ENCODE peak calls at places on chromosomes 5 and 9, in five cellular contexts. A, G, N, D and J are unnamed samples.

GRCh38 chr9:116342941-116343340 is 189.3 kb downstream of the PAPPA start:
- DNase-seq in D (no peak), N (no peak), A (no peak), G (no peak), J (no peak)

GRCh38 chr5:109743041-109743531 is 53.4 kb downstream of the MAN2A1 start:
- DNase-seq in N (no peak), D (no peak), A (no peak), G (no peak), J (no peak)

GRCh38 chr5:159426694-159427093 is 96.4 kb upstream of the IL12B start:
- DNase-seq in N (no peak), G (no peak), D (peak; percentile 34), A (no peak), J (no peak)

GRCh38 chr5:177006265-177006972 is at the start of gene UIMC1:
- DNase-seq in N (peak; percentile 93), D (peak; percentile 98), G (peak; percentile 88), A (peak; percentile 95), J (peak; percentile 91)

GRCh38 chr5:157273131-157273556 is 7.2 kb downstream of the CYFIP2 start:
- DNase-seq in A (no peak), D (peak; percentile 87), G (no peak), N (no peak), J (no peak)

GRCh38 chr5:56175465-56175864 is 57.7 kb downstream of the ANKRD55 start:
- DNase-seq in A (no peak), D (no peak), G (peak; percentile 75), N (peak; percentile 95), J (no peak)

GRCh38 chr5:16673241-16673998 is 56.6 kb upstream of the RETREG1 start:
- DNase-seq in A (no peak), D (no peak), G (no peak), N (peak; percentile 24), J (no peak)

GRCh38 chr5:131082034-131082550 is 83.0 kb downstream of the HINT1 start:
- DNase-seq in D (no peak), G (no peak), A (no peak), N (peak; percentile 12), J (no peak)

GRCh38 chr5:126516133-126516532 is 78.9 kb downstream of the ALDH7A1 start:
- DNase-seq in G (no peak), D (no peak), N (no peak), A (no peak), J (no peak)

GRCh38 chr5:61496406-61497307 is 164.6 kb downstream of the ZSWIM6 start:
- DNase-seq in N (peak; percentile 22), D (no peak), G (no peak), A (no peak), J (no peak)

GRCh38 chr9:129386812-129387177 is 208.7 kb upstream of the IER5L start:
- DNase-seq in A (no peak), D (no peak), G (no peak), N (no peak), J (no peak)

GRCh38 chr5:141947366-141947765 is 10.6 kb downstream of the PCDH12 start:
- DNase-seq in G (no peak), N (no peak), A (no peak), D (no peak), J (no peak)

GRCh38 chr5:128158342-128158741 is 74.8 kb downstream of the SLC12A2 start:
- DNase-seq in D (no peak), G (no peak), A (no peak), N (no peak), J (no peak)

GRCh38 chr5:173327948-173328895 is at the start of gene STC2:
- DNase-seq in N (peak; percentile 89), A (peak; percentile 91), D (peak; percentile 90), G (no peak), J (peak; percentile 92)

GRCh38 chr5:141618030-141618803 is 583 bp downstream of the DIAPH1 start:
- DNase-seq in A (peak; percentile 62), G (peak; percentile 35), D (peak; percentile 64), N (no peak), J (no peak)

GRCh38 chr5:509632-510185 is 14.5 kb downstream of the SLC9A3 start:
- DNase-seq in G (no peak), N (no peak), A (no peak), D (no peak), J (no peak)

GRCh38 chr5:179668404-179668803 is 12.4 kb downstream of the CBY3 start:
- DNase-seq in N (peak; percentile 66), D (peak; percentile 69), A (no peak), G (no peak), J (peak; percentile 50)

GRCh38 chr5:142034994-142035393 is 22.2 kb upstream of the GNPDA1 start:
- DNase-seq in D (no peak), A (no peak), G (no peak), N (no peak), J (no peak)

GRCh38 chr9:98135938-98136337 is 16.9 kb upstream of the TRIM14 start:
- DNase-seq in D (no peak), N (no peak), G (no peak), A (no peak), J (no peak)

GRCh38 chr5:25754895-25755294 is 1110.1 kb upstream of the CDH10 start:
- DNase-seq in G (no peak), N (no peak), D (peak; percentile 1), A (no peak), J (no peak)

GRCh38 chr5:104421431-104421830 is 858.8 kb upstream of the NUDT12 start:
- DNase-seq in G (no peak), D (no peak), A (no peak), N (peak; percentile 0), J (no peak)
- TF ChIP-seq CTCF in G (no peak), D (no peak), A (no peak), N (no peak), J (no peak)

GRCh38 chr9:120030847-120031246 is 549.1 kb downstream of the CDK5RAP2 start:
- DNase-seq in D (no peak), N (no peak), A (no peak), G (no peak), J (no peak)

GRCh38 chr9:120038342-120038741 is 541.6 kb downstream of the CDK5RAP2 start:
- DNase-seq in A (peak; percentile 39), G (no peak), D (no peak), N (no peak), J (no peak)

GRCh38 chr9:120032639-120033038 is 547.3 kb downstream of the CDK5RAP2 start:
- DNase-seq in A (no peak), G (no peak), N (no peak), D (no peak), J (no peak)
- TF ChIP-seq CTCF in A (no peak), G (no peak), N (no peak), D (no peak), J (peak; percentile 30)

GRCh38 chr5:129460121-129460950 is at the start of gene ADAMTS19:
- DNase-seq in A (peak; percentile 28), D (no peak), G (peak; percentile 43), N (peak; percentile 60), J (peak; percentile 65)
- TF ChIP-seq CTCF in A (no peak), D (no peak), G (peak; percentile 21), N (no peak), J (no peak)

DNA sequence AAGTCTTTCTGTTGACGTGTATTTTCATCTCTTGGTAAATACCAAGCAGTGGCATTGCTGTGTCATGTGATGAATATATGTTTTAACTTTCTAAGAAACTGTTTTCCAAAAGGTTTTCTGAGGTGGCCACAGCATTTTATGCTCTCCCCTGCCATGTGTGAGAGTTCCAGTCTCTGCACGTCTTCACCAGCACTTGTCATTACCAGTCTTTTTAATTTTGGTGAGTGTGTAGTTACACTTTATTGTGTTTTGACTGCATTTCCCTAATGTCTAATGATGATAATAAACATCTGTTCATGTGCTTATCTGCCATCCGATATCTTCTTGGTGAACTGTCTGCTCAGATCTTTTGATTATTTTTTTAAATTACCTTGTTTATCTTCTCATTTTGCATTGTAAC is 27.4 kb upstream of the GADD45G start:
- DNase-seq in A (no peak), N (no peak), D (no peak), G (no peak), J (no peak)
- TF ChIP-seq CTCF in A (no peak), N (no peak), D (no peak), G (no peak), J (no peak)

DNA sequence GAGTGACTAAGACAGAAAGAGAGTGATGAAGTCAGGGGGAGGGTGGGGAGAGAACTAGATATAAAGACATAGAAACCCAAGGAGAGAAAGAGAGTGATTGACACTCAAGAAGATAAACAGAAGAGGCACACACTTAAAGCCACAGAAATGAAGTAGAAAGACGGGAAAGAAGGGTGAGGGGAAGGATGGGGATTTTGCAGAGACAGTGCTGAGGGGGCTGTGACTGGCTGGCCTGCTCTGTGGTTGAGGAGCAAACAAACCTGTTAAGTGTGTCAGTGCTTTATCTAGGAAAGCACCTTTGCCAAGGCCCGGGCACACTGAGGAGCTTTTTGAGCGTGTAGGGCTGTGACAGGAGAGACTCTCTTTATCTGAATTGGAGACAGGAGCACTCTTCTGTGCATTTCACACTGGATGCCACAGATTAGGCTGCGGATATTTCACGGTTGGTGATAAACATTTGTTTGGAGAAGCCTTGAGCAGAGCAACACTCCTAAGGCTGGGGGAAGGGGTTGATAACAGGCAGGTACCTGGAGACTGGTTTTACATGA is 109.1 kb downstream of the DOCK2 start:
- DNase-seq in G (no peak), N (no peak), D (peak; percentile 49), A (no peak), J (peak; percentile 6)
- TF ChIP-seq CTCF in G (no peak), N (no peak), D (no peak), A (no peak), J (no peak)

GRCh38 chr5:137201876-137202275 is 297.2 kb downstream of the SPOCK1 start:
- DNase-seq in N (peak; percentile 91), G (peak; percentile 33), A (no peak), D (no peak), J (no peak)
- TF ChIP-seq CTCF in N (peak; percentile 53), G (peak; percentile 25), A (no peak), D (no peak), J (no peak)

DNA sequence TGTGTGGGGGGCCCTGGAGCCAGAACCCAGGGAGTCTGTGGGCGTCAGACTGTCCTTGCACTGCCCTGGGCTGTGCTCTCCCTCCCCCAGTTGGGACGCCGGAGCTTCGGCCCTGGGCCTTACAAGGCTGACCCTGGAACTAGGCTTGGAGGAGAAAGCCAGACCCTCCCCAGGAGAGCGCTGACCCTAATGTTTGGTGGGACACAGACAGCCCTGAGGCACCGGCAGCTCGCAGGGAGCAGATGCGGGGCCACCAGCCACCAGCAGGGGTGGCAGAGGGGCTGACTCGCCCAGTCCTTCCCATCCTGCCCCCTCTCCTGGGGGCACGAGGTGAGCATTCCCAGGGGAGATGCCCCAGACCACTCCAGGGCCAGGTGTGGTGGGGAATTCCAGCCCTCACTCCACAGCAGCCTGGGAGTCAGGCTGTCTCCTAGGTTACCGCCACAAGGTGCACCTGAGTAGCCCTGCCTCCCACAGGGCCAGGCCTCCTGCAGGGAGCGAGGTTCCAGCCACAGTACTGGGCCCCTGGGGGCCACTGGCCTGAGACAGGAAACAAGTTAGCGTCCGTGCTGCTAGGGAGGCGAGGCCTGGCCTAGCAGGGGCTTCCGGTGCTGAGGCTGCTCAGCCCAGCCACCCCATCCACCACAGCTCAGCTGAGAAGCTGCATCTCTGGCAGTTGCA is 134.6 kb downstream of the OLFM1 start:
- DNase-seq in D (peak; percentile 40), G (no peak), N (no peak), A (peak; percentile 12), J (no peak)
- TF ChIP-seq CTCF in D (no peak), G (no peak), N (no peak), A (no peak), J (no peak)

DNA sequence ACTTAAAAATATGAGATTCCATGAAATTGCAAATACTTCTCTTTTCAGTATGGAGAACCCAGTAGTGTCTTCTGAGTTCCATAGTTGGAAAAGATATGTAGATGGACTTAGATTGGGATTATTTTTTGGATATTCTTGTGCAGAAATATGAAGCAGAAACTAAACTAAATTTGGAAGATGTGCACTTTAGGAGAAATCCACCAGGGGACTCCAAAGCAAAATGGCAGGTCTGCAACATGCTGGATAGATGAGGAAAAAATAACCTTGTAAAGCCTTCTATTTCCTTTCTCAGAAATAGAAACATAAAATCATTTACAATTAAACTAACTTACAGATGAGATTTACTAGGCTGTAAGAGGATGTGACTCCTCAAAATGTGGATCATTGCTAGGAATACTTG is 49.2 kb upstream of the MINAR2 start:
- DNase-seq in G (no peak), N (no peak), D (no peak), A (no peak), J (no peak)
- TF ChIP-seq CTCF in G (no peak), N (peak; percentile 33), D (no peak), A (no peak), J (no peak)